ENCODE peak calls at places on chromosomes 7 and 10, in four cellular contexts. O is H1, R is GM12878, E is HepG2. B is an unnamed sample.

GRCh38 chr7:77629797-77630196 is 66.5 kb upstream of the RSBN1L start:
- DNase-seq in E (no peak), R (no peak), O (no peak), B (no peak)

GRCh38 chr10:31426425-31426824 is 107.4 kb downstream of the ZEB1 start:
- DNase-seq in E (no peak), R (no peak), O (no peak), B (no peak)

GRCh38 chr7:150824379-150825177 is 24.0 kb downstream of the TMEM176A start:
- DNase-seq in O (no peak), R (no peak), E (no peak), B (no peak)

GRCh38 chr7:20350518-20350951 is 19.8 kb downstream of the ITGB8 start:
- DNase-seq in E (no peak), R (no peak), O (no peak), B (peak; percentile 19)

GRCh38 chr7:23072043-23072442 is 33.5 kb upstream of the KLHL7 start:
- DNase-seq in O (no peak), E (no peak), R (no peak), B (no peak)

GRCh38 chr7:143850682-143851081 is 51.3 kb downstream of the TCAF1 start:
- DNase-seq in R (no peak), E (no peak), O (no peak), B (no peak)

GRCh38 chr7:111587126-111587525 is 24.8 kb upstream of the IMMP2L start:
- DNase-seq in O (no peak), R (no peak), E (no peak), B (peak; percentile 26)

GRCh38 chr7:45198986-45199385 is 41.4 kb downstream of the RAMP3 start:
- DNase-seq in E (no peak), R (no peak), O (no peak), B (no peak)

GRCh38 chr7:116354171-116354545 is 143.8 kb downstream of the TES start:
- DNase-seq in R (no peak), O (no peak), E (no peak), B (no peak)

GRCh38 chr7:36905836-36906235 is 181.5 kb upstream of the AOAH start:
- DNase-seq in O (no peak), E (no peak), R (no peak), B (no peak)
- TF ChIP-seq TCF12 in O (no peak), E (no peak), R (no peak), B (no peak)

GRCh38 chr10:23186178-23186577 is 5.9 kb upstream of the PTF1A start:
- DNase-seq in R (no peak), E (no peak), O (no peak), B (no peak)
- TF ChIP-seq TCF12 in R (no peak), E (no peak), O (no peak), B (no peak)

DNA sequence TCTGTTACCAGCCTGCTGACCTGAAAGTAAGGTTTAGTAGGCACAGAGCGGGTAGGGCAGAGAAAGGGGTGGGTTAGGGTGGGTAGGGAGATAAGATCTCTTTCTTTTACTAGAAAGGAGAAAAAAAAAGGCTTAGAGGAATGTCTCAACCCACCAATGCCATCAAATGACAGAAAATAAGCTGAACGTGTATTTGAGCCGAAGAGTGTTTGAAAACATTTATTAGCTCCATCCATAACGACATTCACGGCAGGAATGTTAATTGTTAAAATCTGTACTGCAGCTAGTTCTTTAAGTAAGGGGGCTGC is 63.8 kb upstream of the ARID5B start:
- DNase-seq in E (peak; percentile 63), O (no peak), R (no peak), B (no peak)
- TF ChIP-seq TCF12 in E (no peak), O (no peak), R (no peak), B (no peak)

DNA sequence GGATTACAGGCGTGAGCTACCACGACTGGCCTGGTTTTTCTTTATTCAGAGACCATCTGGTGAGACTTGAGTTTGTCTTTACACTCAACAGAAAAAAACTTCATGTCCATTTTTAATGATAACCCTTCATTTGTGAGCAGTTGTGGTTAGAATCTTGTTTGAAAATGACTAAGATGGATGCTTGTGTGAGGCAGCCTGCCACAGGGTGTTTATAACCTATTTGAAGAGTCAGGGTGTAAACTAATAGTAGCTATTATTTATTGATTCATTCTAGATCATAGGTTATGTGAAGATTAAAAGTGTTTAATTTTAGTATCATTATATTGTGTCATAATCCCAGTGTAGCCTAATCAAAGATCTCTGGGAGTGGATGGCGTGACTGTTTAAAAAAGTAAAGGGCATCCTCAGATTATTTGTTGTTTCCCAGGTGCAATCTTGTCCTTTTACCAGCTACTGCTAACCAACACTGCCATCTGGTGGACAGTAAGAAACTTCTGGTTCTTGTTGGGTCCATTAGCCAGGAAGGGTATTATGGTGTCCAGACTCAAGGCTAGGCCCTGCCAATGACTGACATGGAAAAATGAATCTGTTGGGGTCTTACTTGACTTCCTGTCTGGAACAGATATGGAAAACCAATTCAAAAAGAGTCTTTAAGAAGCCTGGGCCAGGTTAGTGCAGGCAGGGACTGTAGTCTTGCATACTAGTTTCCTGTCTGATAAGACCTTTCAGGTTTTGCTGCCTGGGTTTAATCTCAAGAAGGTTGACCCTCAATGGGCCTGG is 24.9 kb downstream of the NRBF2 start:
- DNase-seq in E (peak; percentile 84), R (peak; percentile 49), O (no peak), B (peak; percentile 54)
- TF ChIP-seq TCF12 in E (no peak), R (no peak), O (peak; percentile 75), B (no peak)

DNA sequence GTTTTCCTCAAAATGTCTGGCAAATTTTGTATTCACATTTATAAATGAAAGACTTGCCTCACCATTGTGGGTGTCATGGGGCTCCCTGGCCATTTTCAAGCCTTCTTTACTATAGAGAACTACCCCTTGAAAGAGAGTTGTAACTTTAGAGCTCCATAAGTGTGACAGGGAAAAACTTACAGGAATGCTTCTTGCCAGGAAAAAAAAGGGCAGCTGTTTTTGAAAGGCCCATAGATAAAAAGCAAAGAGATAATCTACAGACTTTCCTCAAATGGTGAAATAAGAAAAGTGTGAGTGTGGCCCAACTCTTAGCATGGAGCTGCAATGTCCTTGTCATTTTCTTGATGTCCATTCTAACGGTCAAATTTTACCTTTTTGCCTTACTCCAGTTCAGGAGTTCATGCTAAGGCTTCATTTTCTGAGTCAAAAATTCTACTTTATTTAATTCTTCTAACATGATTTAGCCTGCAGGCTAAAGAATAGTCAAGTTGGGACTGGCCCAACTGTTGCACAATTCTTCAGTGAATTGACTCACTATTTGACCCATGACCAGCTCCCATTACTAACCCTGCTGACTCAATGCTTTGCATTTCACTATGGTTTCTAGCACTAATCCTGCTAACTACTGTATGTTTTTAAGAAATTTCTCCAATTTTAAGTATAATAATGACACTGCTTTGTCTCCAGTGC is 41.2 kb upstream of the SGCE start:
- DNase-seq in E (peak; percentile 76), O (no peak), R (no peak), B (no peak)
- TF ChIP-seq TCF12 in E (no peak), O (no peak), R (no peak), B (peak; percentile 69)

DNA sequence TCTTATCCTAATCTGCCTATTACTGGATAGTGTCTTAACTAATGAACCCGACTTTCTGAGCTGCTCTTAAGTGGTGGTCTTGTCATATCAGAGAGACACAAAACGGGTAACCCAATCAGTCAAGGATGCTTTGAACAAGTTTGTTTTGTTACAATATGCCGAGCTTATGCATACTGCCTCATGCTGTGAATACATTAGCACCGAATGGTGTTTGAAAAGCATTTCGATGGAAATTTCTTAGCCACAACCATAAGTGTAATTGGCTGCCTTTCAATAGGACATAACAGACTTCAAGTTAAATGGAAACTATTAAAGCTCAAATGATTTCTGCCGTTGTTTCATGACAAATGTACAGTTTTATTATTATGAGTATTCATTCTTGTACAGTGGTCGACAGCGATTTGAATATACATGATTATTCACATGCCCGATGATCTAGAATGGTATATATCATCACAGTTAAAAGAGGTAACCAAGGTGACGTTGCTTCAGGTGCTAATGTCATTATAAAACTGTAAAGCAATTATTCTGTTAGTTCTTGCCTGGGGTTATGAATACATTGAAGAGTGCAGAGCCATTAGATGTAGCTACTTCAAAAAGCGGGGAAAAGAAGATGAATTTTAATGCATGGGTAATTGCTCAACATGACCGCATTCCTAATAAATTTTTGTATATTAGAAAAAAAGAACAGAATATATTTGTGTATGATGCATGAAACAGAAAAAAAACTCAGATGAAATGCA is 118.8 kb downstream of the EBF3 start:
- DNase-seq in E (no peak), R (no peak), O (no peak), B (no peak)
- TF ChIP-seq TCF12 in E (no peak), R (no peak), O (no peak), B (no peak)

GRCh38 chr10:86940677-86941076 is 16.7 kb downstream of the MMRN2 start:
- DNase-seq in E (no peak), R (no peak), O (no peak), B (no peak)
- TF ChIP-seq TCF12 in E (no peak), R (no peak), O (no peak), B (no peak)

GRCh38 chr7:131188367-131189339 is 139.0 kb upstream of the MKLN1 start:
- DNase-seq in R (peak; percentile 61), E (peak; percentile 28), O (no peak), B (no peak)
- TF ChIP-seq TCF12 in R (no peak), E (no peak), O (no peak), B (peak; percentile 97)

B was measured in SK-N-SH.